ENCODE peak calls at places on chromosomes 13 and 19, in six cellular contexts. O, E, V, T, U and B are unnamed samples.

GRCh38 chr13:72253754-72254153 is 386.8 kb upstream of the DACH1 start:
- DNase-seq in O (no peak), E (no peak), V (no peak), T (no peak), U (no peak), B (no peak)

GRCh38 chr13:79659161-79659560 is 178.2 kb downstream of the NDFIP2 start:
- DNase-seq in O (no peak), E (no peak), V (peak; percentile 41), T (peak; percentile 66), U (no peak), B (no peak)

GRCh38 chr13:61170791-61171330 is 244.8 kb downstream of the PCDH20 start:
- DNase-seq in O (no peak), E (no peak), V (no peak), T (peak; percentile 36), U (no peak), B (no peak)

GRCh38 chr19:44345969-44346368 is 10.5 kb downstream of the ZNF112 start:
- DNase-seq in O (no peak), E (no peak), V (no peak), T (no peak), U (no peak), B (no peak)

GRCh38 chr19:33284146-33284643 is 18.1 kb downstream of the CEBPA start:
- DNase-seq in O (no peak), E (no peak), V (no peak), T (no peak), U (no peak), B (no peak)

GRCh38 chr19:33832633-33833032 is 36.0 kb downstream of the KCTD15 start:
- DNase-seq in O (no peak), E (no peak), V (no peak), T (no peak), U (no peak), B (no peak)

GRCh38 chr19:56637976-56638555 is 4.9 kb upstream of the SMIM17 start:
- DNase-seq in O (peak; percentile 56), E (no peak), V (peak; percentile 64), T (peak; percentile 91), U (peak; percentile 85), B (peak; percentile 23)

GRCh38 chr19:13781547-13781946 is 7.3 kb downstream of the C19orf53 start:
- DNase-seq in O (peak; percentile 77), E (peak; percentile 70), V (peak; percentile 40), T (peak; percentile 75), U (peak; percentile 78), B (peak; percentile 86)

GRCh38 chr13:82693607-82694006 is 1188.7 kb downstream of the SLITRK1 start:
- DNase-seq in O (no peak), E (no peak), V (no peak), T (no peak), U (no peak), B (no peak)

GRCh38 chr13:33328691-33329090 is 43.1 kb upstream of the STARD13 start:
- DNase-seq in O (no peak), E (no peak), V (no peak), T (no peak), U (no peak), B (no peak)

GRCh38 chr19:56727731-56728130 is 56.2 kb upstream of the ZNF835 start:
- DNase-seq in O (no peak), E (no peak), V (peak; percentile 21), T (no peak), U (no peak), B (no peak)

GRCh38 chr19:35088514-35088913 is 27.1 kb upstream of the FXYD3 start:
- DNase-seq in O (no peak), E (no peak), V (no peak), T (no peak), U (no peak), B (no peak)

GRCh38 chr13:99610702-99611289 is 109.5 kb downstream of the TM9SF2 start:
- DNase-seq in O (no peak), E (no peak), V (no peak), T (no peak), U (no peak), B (no peak)

GRCh38 chr19:41708481-41708880 is at the start of gene CEACAM5:
- DNase-seq in O (no peak), E (peak; percentile 85), V (no peak), T (no peak), U (no peak), B (no peak)

GRCh38 chr19:33456845-33457220 is 64.8 kb downstream of the PEPD start:
- DNase-seq in O (no peak), E (no peak), V (no peak), T (no peak), U (no peak), B (no peak)

GRCh38 chr13:75486146-75486545 is 4.2 kb upstream of the TBC1D4 start:
- DNase-seq in O (no peak), E (no peak), V (no peak), T (no peak), U (no peak), B (no peak)

GRCh38 chr19:916645-917322 is 349 bp upstream of the KISS1R start:
- DNase-seq in O (peak; percentile 74), E (no peak), V (peak; percentile 46), T (no peak), U (peak; percentile 42), B (no peak)

GRCh38 chr13:41812237-41812636 is 148.7 kb downstream of the VWA8 start:
- DNase-seq in O (no peak), E (no peak), V (no peak), T (no peak), U (no peak), B (no peak)

DNA sequence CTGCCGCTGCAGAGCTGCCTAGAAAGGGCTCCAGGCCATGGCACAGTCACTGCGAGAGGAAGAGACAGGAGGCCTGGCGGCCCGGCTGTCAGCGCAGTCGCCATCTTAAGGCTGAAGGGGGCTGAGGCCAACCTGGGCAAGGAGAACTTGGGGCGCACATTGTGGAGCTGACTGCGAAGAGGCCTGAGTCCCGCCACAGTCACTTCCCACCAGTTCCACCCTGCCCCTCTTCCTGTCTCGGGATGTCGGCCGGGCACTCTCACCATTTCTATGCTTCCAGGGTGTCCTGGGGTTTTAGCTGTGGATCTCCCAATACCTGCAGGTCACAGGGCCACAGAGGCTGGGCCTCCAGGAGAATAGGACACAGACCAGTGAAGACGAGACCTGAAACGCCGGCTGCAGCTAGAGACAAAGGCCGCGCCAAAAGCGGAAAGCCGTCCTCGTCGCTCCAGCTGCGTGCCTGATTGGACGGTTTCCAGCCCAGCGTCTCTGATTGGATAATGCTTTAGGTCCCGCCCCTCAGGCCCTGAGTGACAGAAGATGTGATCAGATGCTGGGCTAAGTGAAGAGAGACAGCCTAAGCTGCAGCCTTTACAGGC is 71.1 kb downstream of the ZNF486 start:
- DNase-seq in O (peak; percentile 14), E (peak; percentile 95), V (peak; percentile 97), T (peak; percentile 95), U (peak; percentile 89), B (peak; percentile 86)
- TF ChIP-seq POLR2A in O (peak; percentile 46), E (no peak), V (no peak), T (no peak), U (no peak), B (no peak)

GRCh38 chr13:48078251-48078656 is 16.6 kb downstream of the MED4 start:
- DNase-seq in O (no peak), E (peak; percentile 56), V (no peak), T (no peak), U (no peak), B (no peak)
- TF ChIP-seq CTCF in O (no peak), E (no peak), V (no peak), T (no peak), U (no peak), B (no peak)

GRCh38 chr19:4277051-4277700 is 1.9 kb upstream of the SHD start:
- DNase-seq in O (peak; percentile 39), E (no peak), V (no peak), T (no peak), U (no peak), B (no peak)
- H3K4me3 ChIP-seq in O (no peak overlapping the region), E (no peak overlapping the region), V (no peak overlapping the region), T (no peak overlapping the region), U (no peak overlapping the region), B (no peak overlapping the region)

DNA sequence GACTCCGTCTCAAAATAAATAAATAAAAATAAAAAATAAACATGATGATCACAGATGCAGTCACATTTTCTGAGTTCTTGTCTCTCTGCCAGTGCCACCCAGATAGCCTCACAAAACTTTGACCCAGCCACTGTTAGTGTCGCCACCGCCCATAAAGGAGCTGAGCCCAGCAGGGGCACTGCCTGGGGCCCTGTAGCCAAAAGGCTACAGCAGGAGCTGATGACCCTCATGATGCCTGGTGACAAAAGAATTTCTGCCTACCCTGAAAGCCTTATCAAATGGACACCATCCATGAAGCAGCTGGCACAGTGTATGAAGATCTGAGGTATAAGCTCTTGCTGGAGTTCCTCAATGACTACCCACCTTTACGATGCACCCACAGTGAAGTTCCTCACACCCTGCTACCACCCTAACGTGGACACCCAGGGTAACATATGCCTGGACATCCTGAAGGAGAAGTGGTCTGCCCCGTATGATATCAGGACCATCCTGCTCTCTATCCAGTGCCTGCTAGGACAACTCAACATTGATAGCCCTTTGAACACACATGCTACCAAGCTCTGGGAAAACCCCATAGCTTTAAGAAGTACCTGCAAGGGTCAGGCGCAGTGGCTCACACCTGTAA is 18.3 kb downstream of the ZNF587 start:
- DNase-seq in O (no peak), E (no peak), V (no peak), T (no peak), U (no peak), B (no peak)
- TF ChIP-seq POLR2A in O (peak; percentile 52), E (no peak), V (no peak), T (no peak), U (no peak), B (no peak)

GRCh38 chr19:16458391-16459128 is 13.2 kb downstream of the EPS15L1 start:
- DNase-seq in O (no peak), E (peak; percentile 64), V (no peak), T (no peak), U (no peak), B (no peak)

GRCh38 chr19:16457954-16458331 is 13.8 kb downstream of the EPS15L1 start:
- DNase-seq in O (no peak), E (no peak), V (no peak), T (no peak), U (no peak), B (no peak)

GRCh38 chr19:16461630-16462051 is 10.1 kb downstream of the EPS15L1 start:
- DNase-seq in O (no peak), E (no peak), V (no peak), T (peak; percentile 88), U (no peak), B (no peak)

GRCh38 chr19:16460454-16460853 is 11.3 kb downstream of the EPS15L1 start:
- DNase-seq in O (no peak), E (no peak), V (no peak), T (no peak), U (no peak), B (no peak)

DNA sequence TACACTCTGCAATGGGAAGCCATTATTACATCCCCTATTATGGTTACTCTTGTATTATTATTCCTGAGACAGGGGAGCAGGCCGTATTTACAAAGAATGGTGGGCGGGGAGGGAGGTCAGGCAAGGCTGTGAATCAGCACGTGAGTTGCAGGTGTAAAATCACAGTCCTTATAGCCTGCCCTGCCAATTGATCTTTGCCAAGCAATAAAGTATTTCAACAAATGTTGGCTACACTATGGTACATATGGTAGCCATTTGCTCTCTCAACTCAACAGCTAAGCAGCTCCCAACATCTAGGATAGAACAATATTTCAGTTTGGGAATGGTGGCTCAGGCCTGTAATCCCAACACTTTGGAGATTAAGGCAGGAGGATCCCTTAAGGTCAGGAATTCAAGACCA is 12.1 kb downstream of the EPS15L1 start:
- DNase-seq in O (no peak), E (no peak), V (peak; percentile 21), T (no peak), U (no peak), B (no peak)
- TF ChIP-seq CTCF in O (no peak), E (no peak), V (no peak), T (no peak), U (no peak), B (no peak)